ENCODE peak calls at places on chromosomes 11 and 22, in eight cellular contexts. D, X, M, Y, L, F, E and J are unnamed samples.

GRCh38 chr11:65431452-65432132 is 9.0 kb downstream of the NEAT1 start:
- DNase-seq in Y (no peak), L (no peak), D (peak), X (peak), E (no peak), M (no peak), F (peak), J (no peak)

GRCh38 chr11:32015435-32015834 is 75.4 kb upstream of the RCN1 start:
- DNase-seq in Y (no peak), D (no peak), X (no peak), F (no peak), E (no peak), M (no peak), L (no peak), J (no peak)

GRCh38 chr22:45292675-45293402 is 8.1 kb downstream of the UPK3A start:
- DNase-seq in Y (no peak), L (no peak), M (no peak), F (no peak), X (no peak), D (no peak), E (no peak), J (no peak)

GRCh38 chr11:44307340-44308099 is 2.4 kb downstream of the ALX4 start:
- DNase-seq in Y (no peak), E (no peak), X (no peak), L (no peak), F (no peak), D (no peak), M (no peak), J (no peak)

GRCh38 chr22:25749420-25750169 is 7.6 kb downstream of the MYO18B start:
- DNase-seq in F (peak), X (no peak), Y (no peak), E (no peak), L (no peak), M (no peak), D (no peak), J (no peak)

GRCh38 chr11:35148163-35148562 is 9.2 kb downstream of the CD44 start:
- DNase-seq in D (peak), Y (no peak), E (no peak), F (no peak), L (no peak), X (no peak), M (no peak), J (no peak)

GRCh38 chr11:114447444-114447843 is 8.2 kb downstream of the REXO2 start:
- DNase-seq in D (no peak), F (no peak), E (no peak), X (no peak), L (no peak), Y (no peak), M (no peak), J (no peak)

GRCh38 chr11:97610000-97610399 is 1220.2 kb downstream of the JRKL start:
- DNase-seq in L (no peak), Y (no peak), F (peak), M (no peak), X (peak), D (no peak), E (no peak), J (peak)

GRCh38 chr11:43920598-43921419 is 21.6 kb upstream of the C11orf96 start:
- DNase-seq in M (no peak), L (no peak), E (no peak), F (no peak), D (no peak), X (peak), Y (no peak), J (peak)

GRCh38 chr22:29167032-29167911 is 38.4 kb upstream of the EMID1 start:
- DNase-seq in X (no peak), E (no peak), L (peak), F (peak), M (no peak), Y (no peak), D (peak), J (no peak)

GRCh38 chr22:17817079-17817478 is 42.8 kb upstream of the BID start:
- DNase-seq in Y (no peak), L (no peak), M (no peak), E (no peak), X (no peak), D (no peak), F (no peak), J (no peak)

GRCh38 chr11:110317516-110317932 is 21.1 kb upstream of the RDX start:
- DNase-seq in D (no peak), M (no peak), E (no peak), Y (no peak), L (no peak), F (no peak), X (peak), J (peak)

GRCh38 chr11:99513368-99513767 is 492.6 kb downstream of the CNTN5 start:
- DNase-seq in F (no peak), M (no peak), L (no peak), Y (no peak), E (no peak), D (no peak), X (no peak), J (no peak)

GRCh38 chr11:35292290-35292689 is 127.1 kb downstream of the SLC1A2 start:
- DNase-seq in E (no peak), X (no peak), Y (no peak), M (no peak), D (no peak), L (no peak), F (no peak), J (peak)

GRCh38 chr11:1450344-1450875 is 36.2 kb downstream of the MOB2 start:
- DNase-seq in D (no peak), Y (no peak), X (no peak), E (no peak), M (no peak), F (no peak), L (no peak), J (no peak)

GRCh38 chr11:59706518-59707285 is 6.9 kb downstream of the OR10V1 start:
- DNase-seq in Y (peak), X (peak), D (no peak), L (no peak), M (no peak), E (no peak), F (no peak), J (no peak)

GRCh38 chr22:48603621-48604320 is 1223.9 kb downstream of the BRD1 start:
- DNase-seq in F (no peak), Y (no peak), E (no peak), D (no peak), X (no peak), L (peak), M (no peak), J (no peak)

GRCh38 chr11:8309311-8309710 is 45.6 kb upstream of the LMO1 start:
- DNase-seq in E (no peak), Y (no peak), D (no peak), M (no peak), X (no peak), F (no peak), L (no peak), J (no peak)

GRCh38 chr11:44484211-44484610 is 81.3 kb upstream of the CD82 start:
- DNase-seq in F (peak), L (no peak), D (no peak), Y (no peak), M (no peak), E (no peak), X (no peak), J (peak)

GRCh38 chr22:41923595-41924276 is 2.9 kb downstream of the TNFRSF13C start:
- DNase-seq in M (no peak), Y (no peak), D (no peak), F (no peak), E (no peak), L (no peak), X (no peak), J (no peak)

GRCh38 chr22:41922940-41923594 is 3.5 kb downstream of the TNFRSF13C start:
- DNase-seq in F (no peak), L (no peak), M (no peak), D (no peak), X (no peak), E (no peak), Y (no peak), J (no peak)

GRCh38 chr22:41927813-41928212 is 1.2 kb upstream of the TNFRSF13C start:
- DNase-seq in F (no peak), E (no peak), D (no peak), Y (no peak), X (no peak), M (no peak), L (no peak), J (no peak)

GRCh38 chr22:41928416-41929157 is 2.0 kb upstream of the TNFRSF13C start:
- DNase-seq in M (no peak), X (no peak), L (no peak), Y (no peak), E (no peak), F (no peak), D (no peak), J (no peak)

GRCh38 chr22:41925783-41926460 is 684 bp downstream of the TNFRSF13C start:
- DNase-seq in X (peak), Y (peak), F (peak), E (no peak), L (peak), M (no peak), D (peak), J (peak)
- H3K4me3 ChIP-seq in X (no peak), Y (peak), F (peak), E (peak), L (no peak), M (no peak), D (no peak), J (no peak)

GRCh38 chr22:50528682-50529415 is 963 bp downstream of the TYMP start:
- DNase-seq in L (peak), X (no peak), D (no peak), F (peak), Y (no peak), M (no peak), E (no peak), J (no peak)
- H3K4me3 ChIP-seq in L (peak), X (no peak), D (no peak), F (peak), Y (peak), M (no peak), E (peak), J (no peak)

GRCh38 chr11:10761085-10761698 is 10.1 kb downstream of the CTR9 start:
- DNase-seq in L (no peak), M (no peak), F (no peak), Y (no peak), D (no peak), X (no peak), E (no peak), J (no peak)

GRCh38 chr11:10762913-10763421 is 11.9 kb downstream of the CTR9 start:
- DNase-seq in D (no peak), M (no peak), X (no peak), F (no peak), Y (no peak), E (no peak), L (no peak), J (no peak)

GRCh38 chr11:10764412-10764811 is 13.4 kb downstream of the CTR9 start:
- DNase-seq in L (no peak), E (no peak), Y (no peak), M (no peak), D (no peak), F (no peak), X (no peak), J (no peak)

GRCh38 chr11:10762185-10762584 is 11.1 kb downstream of the CTR9 start:
- DNase-seq in X (no peak), M (no peak), F (peak), L (no peak), D (no peak), Y (no peak), E (no peak), J (no peak)

DNA sequence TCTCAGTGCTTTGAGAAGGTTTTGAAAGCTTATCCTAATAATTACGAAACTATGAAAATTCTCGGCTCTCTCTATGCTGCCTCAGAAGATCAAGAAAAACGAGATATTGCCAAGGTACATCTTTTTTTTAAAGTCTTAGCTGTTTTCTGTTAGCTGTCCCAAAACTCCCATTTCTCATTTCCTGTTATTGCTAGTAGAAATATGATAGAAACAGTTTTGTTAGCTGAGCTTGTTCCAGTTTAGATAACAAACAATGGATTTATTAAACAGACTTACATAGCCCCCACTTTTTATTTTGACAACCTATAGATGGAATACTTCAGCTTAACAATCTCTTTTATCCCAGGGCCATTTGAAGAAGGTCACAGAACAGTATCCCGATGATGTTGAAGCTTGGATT is 12.7 kb downstream of the CTR9 start:
- DNase-seq in Y (no peak), D (no peak), M (no peak), E (no peak), F (no peak), L (no peak), X (no peak), J (no peak)
- H3K4me3 ChIP-seq in Y (no peak), D (no peak), M (no peak), E (no peak), F (no peak), L (no peak), X (no peak), J (no peak)

DNA sequence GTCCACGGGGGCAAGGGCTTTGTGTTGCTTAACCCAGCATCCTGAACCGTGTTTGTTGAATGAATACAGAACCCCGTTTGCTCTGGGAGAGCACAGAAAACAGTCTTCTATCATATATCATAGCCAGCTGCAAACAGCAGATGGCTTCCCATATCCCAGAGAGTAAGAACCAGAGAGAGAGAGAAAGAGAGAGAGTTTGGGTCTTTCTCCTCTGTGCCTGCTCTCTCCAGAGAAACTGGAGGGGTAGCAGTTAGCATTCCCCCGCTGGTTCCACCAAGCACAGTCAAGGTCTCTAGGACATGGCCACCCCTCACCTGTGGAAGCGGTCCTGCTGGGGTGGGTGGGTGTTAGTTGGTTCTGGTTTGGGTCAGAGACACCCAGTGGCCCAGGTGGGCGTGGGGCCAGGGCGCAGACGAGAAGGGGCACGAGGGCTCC is 487 bp upstream of the TIMP3 start:
- DNase-seq in Y (no peak), M (no peak), D (no peak), L (no peak), E (no peak), X (peak), F (no peak), J (no peak)
- H3K4me3 ChIP-seq in Y (peak), M (no peak), D (no peak), L (peak), E (peak), X (no peak), F (no peak), J (peak)

DNA sequence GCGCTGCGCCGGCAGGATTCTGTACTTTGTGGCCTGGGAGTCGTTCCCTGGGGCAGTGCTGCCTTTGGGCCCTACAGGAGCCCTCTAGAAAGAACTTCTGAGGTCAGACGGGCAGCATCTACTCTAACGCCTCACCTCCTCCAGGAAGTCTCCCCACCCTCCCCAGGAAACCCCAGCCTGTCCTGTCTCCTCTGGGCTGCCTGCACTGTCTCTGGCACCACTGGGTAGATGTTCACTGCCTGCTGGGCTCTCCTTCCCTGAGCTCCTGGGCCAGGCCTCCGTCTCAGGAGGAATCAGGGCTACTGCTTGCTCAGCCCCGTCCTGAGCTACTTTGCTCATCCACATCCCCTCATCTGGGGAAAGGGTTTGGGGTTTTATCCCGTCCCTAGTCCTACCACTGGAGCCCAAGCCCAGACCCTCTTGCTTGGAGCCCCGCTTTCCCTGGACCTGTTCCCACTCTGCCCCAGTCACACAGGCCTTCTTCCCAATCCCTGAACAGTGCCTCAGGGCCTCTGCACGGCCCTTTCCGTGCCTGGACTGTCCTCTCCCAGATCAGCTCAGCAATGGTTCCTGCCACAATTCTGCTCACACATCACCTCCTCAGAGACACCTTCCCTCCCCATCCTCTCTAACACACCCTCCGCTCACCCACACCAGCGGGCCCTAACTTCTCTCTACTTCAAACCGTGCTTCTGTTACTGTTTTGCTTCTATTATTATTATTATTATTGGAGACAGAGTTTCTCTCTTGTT is 11.3 kb upstream of the TREH start:
- DNase-seq in F (no peak), D (no peak), E (no peak), L (no peak), X (no peak), M (no peak), Y (no peak), J (no peak)
- H3K4me3 ChIP-seq in F (no peak), D (no peak), E (peak), L (no peak), X (no peak), M (no peak), Y (no peak), J (no peak)

GRCh38 chr11:17384002-17384511 is 4.4 kb downstream of the KCNJ11 start:
- DNase-seq in Y (peak), X (peak), E (peak), L (peak), M (peak), F (peak), D (peak), J (peak)
- H3K4me3 ChIP-seq in Y (no peak), X (no peak), E (peak), L (no peak), M (no peak), F (no peak), D (no peak), J (no peak)